ENCODE peak calls at places on chromosomes 16 and 17, in six cellular contexts. One of them, this sample, is unnamed. For H3K4me1 and H3K27me3, the result is how much of the 10 kb centered on the place peaks cover.

GRCh38 chr16:27304102-27304501 is 9.7 kb upstream of the IL4R start:
- DNase-seq in A673: no peak
- DNase-seq in neural progenitor cell: no peak
- DNase-seq in pancreas: no peak
- DNase-seq in right lobe of liver: peak
- DNase-seq in heart right ventricle: no peak
- DNase-seq in this sample: no peak

GRCh38 chr17:8310601-8311123 is 621 bp downstream of the ARHGEF15 start:
- DNase-seq in A673: no peak
- DNase-seq in neural progenitor cell: no peak
- DNase-seq in pancreas: no peak
- DNase-seq in right lobe of liver: no peak
- DNase-seq in heart right ventricle: no peak
- DNase-seq in this sample: no peak

GRCh38 chr17:51046527-51047384 is 73.9 kb downstream of the SPAG9 start:
- DNase-seq in A673: peak
- DNase-seq in neural progenitor cell: peak
- DNase-seq in pancreas: peak
- DNase-seq in right lobe of liver: no peak
- DNase-seq in heart right ventricle: peak
- DNase-seq in this sample: peak

GRCh38 chr16:1876468-1876867 is 4.5 kb upstream of the MEIOB start:
- DNase-seq in A673: no peak
- DNase-seq in neural progenitor cell: no peak
- DNase-seq in pancreas: no peak
- DNase-seq in right lobe of liver: peak
- DNase-seq in heart right ventricle: no peak
- DNase-seq in this sample: no peak

GRCh38 chr16:82368041-82368440 is 198.0 kb upstream of the MPHOSPH6 start:
- DNase-seq in A673: peak
- DNase-seq in neural progenitor cell: peak
- DNase-seq in pancreas: peak
- DNase-seq in right lobe of liver: peak
- DNase-seq in heart right ventricle: peak
- DNase-seq in this sample: no peak

GRCh38 chr17:29757788-29758187 is 135.1 kb upstream of the CORO6 start:
- DNase-seq in A673: no peak
- DNase-seq in neural progenitor cell: no peak
- DNase-seq in pancreas: no peak
- DNase-seq in right lobe of liver: no peak
- DNase-seq in heart right ventricle: no peak
- DNase-seq in this sample: no peak

GRCh38 chr17:82370471-82371332 is 863 bp upstream of the UTS2R start:
- DNase-seq in A673: no peak
- DNase-seq in neural progenitor cell: no peak
- DNase-seq in pancreas: no peak
- DNase-seq in right lobe of liver: no peak
- DNase-seq in heart right ventricle: no peak
- DNase-seq in this sample: peak

GRCh38 chr17:7561028-7561575 is 617 bp upstream of the SENP3 start:
- DNase-seq in A673: peak
- DNase-seq in neural progenitor cell: peak
- DNase-seq in pancreas: peak
- DNase-seq in right lobe of liver: peak
- DNase-seq in heart right ventricle: peak
- DNase-seq in this sample: peak

GRCh38 chr17:74117087-74117486 is 86.4 kb upstream of the RPL38 start:
- DNase-seq in A673: no peak
- DNase-seq in neural progenitor cell: no peak
- DNase-seq in pancreas: no peak
- DNase-seq in right lobe of liver: no peak
- DNase-seq in heart right ventricle: no peak
- DNase-seq in this sample: no peak

GRCh38 chr16:65476556-65476955 is 354.7 kb upstream of the CDH11 start:
- DNase-seq in A673: peak
- DNase-seq in neural progenitor cell: no peak
- DNase-seq in pancreas: no peak
- DNase-seq in right lobe of liver: no peak
- DNase-seq in heart right ventricle: no peak
- DNase-seq in this sample: no peak

GRCh38 chr17:48613862-48614694 is 1.0 kb downstream of the HOXB8 start:
- DNase-seq in A673: peak
- DNase-seq in neural progenitor cell: peak
- DNase-seq in pancreas: no peak
- DNase-seq in right lobe of liver: no peak
- DNase-seq in heart right ventricle: no peak
- DNase-seq in this sample: no peak

GRCh38 chr17:68759002-68759342 is 157.8 kb upstream of the FAM20A start:
- DNase-seq in A673: peak
- DNase-seq in neural progenitor cell: no peak
- DNase-seq in pancreas: no peak
- DNase-seq in right lobe of liver: no peak
- DNase-seq in heart right ventricle: no peak
- DNase-seq in this sample: no peak

GRCh38 chr16:68427649-68428303 is 20.5 kb downstream of the SMPD3 start:
- DNase-seq in A673: no peak
- DNase-seq in neural progenitor cell: no peak
- DNase-seq in pancreas: no peak
- DNase-seq in right lobe of liver: no peak
- DNase-seq in heart right ventricle: no peak
- DNase-seq in this sample: no peak

GRCh38 chr16:66977341-66978113 is 10.9 kb upstream of the CES4A start:
- DNase-seq in A673: peak
- DNase-seq in neural progenitor cell: peak
- DNase-seq in pancreas: peak
- DNase-seq in right lobe of liver: peak
- DNase-seq in heart right ventricle: peak
- DNase-seq in this sample: peak

GRCh38 chr16:50251375-50252081 is 14.8 kb upstream of the ADCY7 start:
- DNase-seq in A673: no peak
- DNase-seq in neural progenitor cell: no peak
- DNase-seq in pancreas: no peak
- DNase-seq in right lobe of liver: no peak
- DNase-seq in heart right ventricle: no peak
- DNase-seq in this sample: no peak

GRCh38 chr16:79210629-79211028 is 389.9 kb downstream of the MAF start:
- DNase-seq in A673: no peak
- DNase-seq in neural progenitor cell: no peak
- DNase-seq in pancreas: no peak
- DNase-seq in right lobe of liver: no peak
- DNase-seq in heart right ventricle: no peak
- DNase-seq in this sample: no peak

GRCh38 chr17:57880086-57880456 is 30.2 kb upstream of the MRPS23 start:
- DNase-seq in A673: no peak
- DNase-seq in neural progenitor cell: no peak
- DNase-seq in pancreas: no peak
- DNase-seq in right lobe of liver: no peak
- DNase-seq in heart right ventricle: no peak
- DNase-seq in this sample: no peak

GRCh38 chr17:5283531-5284315 is 1.6 kb downstream of the RABEP1 start:
- DNase-seq in A673: no peak
- DNase-seq in neural progenitor cell: peak
- DNase-seq in pancreas: no peak
- DNase-seq in right lobe of liver: no peak
- DNase-seq in heart right ventricle: no peak
- DNase-seq in this sample: no peak

GRCh38 chr16:75506567-75506966 is 11.3 kb upstream of the CHST6 start:
- DNase-seq in A673: peak
- DNase-seq in neural progenitor cell: no peak
- DNase-seq in pancreas: no peak
- DNase-seq in right lobe of liver: no peak
- DNase-seq in heart right ventricle: no peak
- DNase-seq in this sample: peak

GRCh38 chr17:39011907-39012468 is 44.8 kb upstream of the FBXO47 start:
- DNase-seq in A673: no peak
- DNase-seq in neural progenitor cell: peak
- DNase-seq in pancreas: no peak
- DNase-seq in right lobe of liver: no peak
- DNase-seq in heart right ventricle: no peak
- DNase-seq in this sample: no peak

GRCh38 chr16:81478876-81479496 is 34.4 kb downstream of the CMIP start:
- DNase-seq in A673: no peak
- DNase-seq in neural progenitor cell: no peak
- DNase-seq in pancreas: peak
- DNase-seq in right lobe of liver: peak
- DNase-seq in heart right ventricle: no peak
- DNase-seq in this sample: peak

GRCh38 chr16:75908718-75909117 is 182.4 kb upstream of the CPHXL start:
- DNase-seq in A673: no peak
- DNase-seq in neural progenitor cell: no peak
- DNase-seq in pancreas: no peak
- DNase-seq in right lobe of liver: no peak
- DNase-seq in heart right ventricle: no peak
- DNase-seq in this sample: no peak

GRCh38 chr17:59778996-59779395 is 71.5 kb downstream of the VMP1 start:
- DNase-seq in A673: no peak
- DNase-seq in neural progenitor cell: no peak
- DNase-seq in pancreas: no peak
- DNase-seq in right lobe of liver: no peak
- DNase-seq in heart right ventricle: no peak
- DNase-seq in this sample: no peak

GRCh38 chr16:72355561-72355960 is 183.6 kb upstream of the PMFBP1 start:
- DNase-seq in A673: no peak
- DNase-seq in neural progenitor cell: no peak
- DNase-seq in pancreas: no peak
- DNase-seq in right lobe of liver: no peak
- DNase-seq in heart right ventricle: no peak
- DNase-seq in this sample: no peak

GRCh38 chr16:8866118-8866883 is 2.5 kb downstream of the CARHSP1 start:
- DNase-seq in A673: peak
- DNase-seq in neural progenitor cell: peak
- DNase-seq in pancreas: peak
- DNase-seq in right lobe of liver: peak
- DNase-seq in heart right ventricle: peak
- DNase-seq in this sample: peak

GRCh38 chr16:84360170-84360569 is 8.2 kb upstream of the ATP2C2 start:
- DNase-seq in A673: no peak
- DNase-seq in neural progenitor cell: no peak
- DNase-seq in pancreas: no peak
- DNase-seq in right lobe of liver: no peak
- DNase-seq in heart right ventricle: no peak
- DNase-seq in this sample: no peak

GRCh38 chr17:9006175-9006767 is 15.0 kb upstream of the NTN1 start:
- DNase-seq in A673: no peak
- DNase-seq in neural progenitor cell: no peak
- DNase-seq in pancreas: no peak
- DNase-seq in right lobe of liver: no peak
- DNase-seq in heart right ventricle: no peak
- DNase-seq in this sample: no peak

DNA sequence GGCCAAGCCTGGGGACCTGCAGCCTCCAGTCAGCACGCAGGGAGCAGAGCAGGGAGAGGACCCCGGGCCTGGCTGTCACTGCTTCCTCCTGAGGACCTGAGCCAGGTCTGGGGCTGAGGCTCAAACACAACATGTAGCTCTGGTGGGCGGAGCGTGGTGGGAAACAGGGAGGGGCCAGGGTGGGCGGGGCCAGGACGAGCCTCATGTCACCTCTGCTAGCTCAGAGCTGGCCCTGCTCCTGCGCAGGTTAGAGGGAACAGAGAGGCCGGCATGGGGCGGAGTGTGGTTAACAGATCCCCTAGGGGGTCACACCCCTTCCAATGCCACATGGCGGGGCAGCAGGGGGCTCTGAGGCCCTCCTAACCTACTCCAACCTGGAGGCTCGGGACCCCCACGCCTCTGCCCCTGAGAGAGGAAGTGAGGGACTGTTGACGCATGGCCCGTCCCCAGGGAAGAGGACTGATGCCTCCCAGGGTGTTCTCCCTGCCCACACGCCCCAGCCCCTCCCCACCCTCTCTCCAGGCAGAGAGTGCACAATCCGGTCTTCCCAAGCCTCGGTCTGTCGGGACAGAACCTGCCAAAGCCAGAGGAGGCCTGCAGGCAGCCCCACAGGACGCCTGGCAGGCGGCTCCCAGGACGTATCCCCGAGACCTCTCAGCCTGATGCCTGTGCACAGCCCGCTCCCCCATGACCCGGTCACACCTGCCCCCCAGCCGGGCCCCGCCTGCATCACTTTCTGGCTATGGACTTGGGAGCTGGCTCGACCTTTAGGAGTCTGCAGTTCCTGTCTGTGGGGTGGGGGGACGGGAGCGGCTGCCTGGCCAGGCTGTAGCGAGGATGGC is 15.2 kb downstream of the PIEZO1 start:
- DNase-seq in A673: peak
- DNase-seq in neural progenitor cell: peak
- DNase-seq in pancreas: peak
- DNase-seq in right lobe of liver: peak
- DNase-seq in heart right ventricle: no peak
- DNase-seq in this sample: peak
- H3K4me1 ChIP-seq in A673: half or more
- H3K4me1 ChIP-seq in neural progenitor cell: half or more
- H3K4me1 ChIP-seq in pancreas: under half
- H3K4me1 ChIP-seq in right lobe of liver: under half
- H3K4me1 ChIP-seq in heart right ventricle: half or more
- H3K4me1 ChIP-seq in this sample: half or more

GRCh38 chr16:85563515-85564276 is 49.4 kb upstream of the GSE1 start:
- DNase-seq in A673: no peak
- DNase-seq in neural progenitor cell: no peak
- DNase-seq in pancreas: peak
- DNase-seq in right lobe of liver: peak
- DNase-seq in heart right ventricle: peak
- DNase-seq in this sample: peak
- TF ChIP-seq CTCF in A673: no peak
- TF ChIP-seq CTCF in neural progenitor cell: peak
- TF ChIP-seq CTCF in pancreas: no peak
- TF ChIP-seq CTCF in right lobe of liver: peak
- TF ChIP-seq CTCF in heart right ventricle: peak
- TF ChIP-seq CTCF in this sample: no peak

DNA sequence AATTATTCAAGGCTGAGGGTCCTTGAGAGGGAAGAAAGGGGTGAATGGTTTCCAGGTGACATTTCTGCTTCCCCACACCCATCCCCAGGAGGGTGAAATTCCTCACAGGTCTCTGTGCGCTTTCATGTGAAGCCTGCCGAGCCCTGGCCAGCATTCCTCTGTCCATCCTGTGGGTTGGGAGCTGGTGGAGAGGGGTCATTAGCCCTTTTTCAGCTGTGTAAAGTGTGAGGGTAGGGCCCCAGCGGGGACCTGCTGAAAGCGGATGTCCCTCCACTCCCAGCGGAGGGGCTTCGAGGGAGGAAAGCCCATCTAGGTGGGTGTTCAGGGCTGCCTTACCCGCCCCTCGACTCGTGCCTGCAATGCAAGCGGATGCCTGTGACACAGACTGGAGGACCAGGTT is 53.3 kb upstream of the DLX4 start:
- DNase-seq in A673: no peak
- DNase-seq in neural progenitor cell: peak
- DNase-seq in pancreas: no peak
- DNase-seq in right lobe of liver: no peak
- DNase-seq in heart right ventricle: no peak
- DNase-seq in this sample: no peak
- H3K27me3 ChIP-seq in A673: under half
- H3K27me3 ChIP-seq in neural progenitor cell: half or more
- H3K27me3 ChIP-seq in pancreas: under half
- H3K27me3 ChIP-seq in right lobe of liver: under half
- H3K27me3 ChIP-seq in heart right ventricle: half or more
- H3K27me3 ChIP-seq in this sample: half or more

DNA sequence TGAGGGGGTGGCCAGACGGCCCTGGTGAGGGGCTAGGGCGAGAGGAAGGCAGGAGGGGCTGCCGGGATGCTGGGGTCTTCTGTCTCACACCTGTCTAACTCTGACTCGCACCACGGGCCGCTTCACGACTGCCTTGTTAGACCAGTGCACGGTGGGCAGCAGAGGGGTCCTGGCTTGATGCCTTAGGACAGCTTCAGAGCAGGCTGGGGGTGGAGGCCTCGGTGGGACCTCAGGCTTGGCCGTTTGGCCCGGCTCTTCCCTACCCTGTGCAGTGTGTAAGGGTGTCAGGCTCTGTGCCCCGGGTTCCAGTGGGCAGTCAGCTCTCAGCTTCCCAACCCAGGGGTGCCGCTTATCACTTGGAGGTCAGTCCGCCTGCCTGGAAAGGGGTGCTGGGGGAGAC is 100.7 kb downstream of the OR1D5 start:
- DNase-seq in A673: no peak
- DNase-seq in neural progenitor cell: no peak
- DNase-seq in pancreas: no peak
- DNase-seq in right lobe of liver: no peak
- DNase-seq in heart right ventricle: no peak
- DNase-seq in this sample: no peak
- H3K4me1 ChIP-seq in A673: under half
- H3K4me1 ChIP-seq in neural progenitor cell: under half
- H3K4me1 ChIP-seq in pancreas: under half
- H3K4me1 ChIP-seq in right lobe of liver: under half
- H3K4me1 ChIP-seq in heart right ventricle: under half
- H3K4me1 ChIP-seq in this sample: under half